ENCODE peak calls at places on chromosomes 13 and 19, in six cellular contexts. J is IMR-90, S is neuronal stem cell, U is mesenchymal stem cell, D is H1, P is trophoblast cell. B is an unnamed sample.

GRCh38 chr13:52112606-52113005 is 16.3 kb downstream of the NEK5 start:
- DNase-seq in J (no peak), S (no peak), U (no peak), D (no peak), P (no peak), B (no peak)

GRCh38 chr19:16290692-16291091 is 33.9 kb upstream of the KLF2 start:
- DNase-seq in J (no peak), S (no peak), U (no peak), D (no peak), P (no peak), B (no peak)

GRCh38 chr13:27194895-27195764 is 23.5 kb upstream of the USP12 start:
- DNase-seq in J (peak), S (peak), U (peak), D (no peak), P (peak), B (peak)

GRCh38 chr13:50840327-50840726 is 3.2 kb downstream of the DLEU7 start:
- DNase-seq in J (no peak), S (no peak), U (no peak), D (no peak), P (no peak), B (no peak)

GRCh38 chr13:51246411-51247298 is 24.5 kb downstream of the FAM124A start:
- DNase-seq in J (no peak), S (no peak), U (no peak), D (no peak), P (no peak), B (no peak)

GRCh38 chr13:79741006-79741405 is 260.1 kb downstream of the NDFIP2 start:
- DNase-seq in J (peak), S (no peak), U (peak), D (no peak), P (peak), B (peak)

GRCh38 chr19:7783991-7784421 is 21.0 kb downstream of the CLEC4M start:
- DNase-seq in J (peak), S (no peak), U (peak), D (no peak), P (peak), B (peak)

GRCh38 chr13:98839826-98840769 is 87.6 kb upstream of the SLC15A1 start:
- DNase-seq in J (peak), S (peak), U (peak), D (peak), P (peak), B (peak)

GRCh38 chr13:94674609-94675348 is 37.6 kb downstream of the SOX21 start:
- DNase-seq in J (peak), S (peak), U (peak), D (no peak), P (peak), B (peak)

GRCh38 chr13:60887711-60888110 is 490.7 kb downstream of the TDRD3 start:
- DNase-seq in J (no peak), S (no peak), U (no peak), D (no peak), P (no peak), B (no peak)

GRCh38 chr13:23922005-23922932 is 25.0 kb upstream of the C1QTNF9B start:
- DNase-seq in J (peak), S (no peak), U (no peak), D (no peak), P (no peak), B (peak)

GRCh38 chr13:39406688-39407087 is 196.3 kb downstream of the LHFPL6 start:
- DNase-seq in J (no peak), S (no peak), U (no peak), D (no peak), P (peak), B (peak)

GRCh38 chr13:21668665-21669599 is 1.9 kb upstream of the FGF9 start:
- DNase-seq in J (peak), S (peak), U (peak), D (no peak), P (peak), B (peak)

GRCh38 chr19:46896076-46896794 is 35.4 kb downstream of the ARHGAP35 start:
- DNase-seq in J (no peak), S (no peak), U (no peak), D (no peak), P (no peak), B (no peak)

GRCh38 chr13:28370448-28370847 is 124.5 kb downstream of the FLT1 start:
- DNase-seq in J (peak), S (no peak), U (peak), D (no peak), P (peak), B (no peak)

GRCh38 chr13:40172149-40172591 is 494.3 kb downstream of the FOXO1 start:
- DNase-seq in J (no peak), S (no peak), U (no peak), D (peak), P (no peak), B (peak)

GRCh38 chr19:40190891-40191835 is at the start of gene MAP3K10:
- DNase-seq in J (peak), S (peak), U (peak), D (no peak), P (peak), B (peak)

GRCh38 chr19:3708207-3708931 is at the start of gene TJP3:
- DNase-seq in J (peak), S (no peak), U (no peak), D (no peak), P (no peak), B (no peak)

GRCh38 chr19:38514812-38515633 is 81.5 kb downstream of the RYR1 start:
- DNase-seq in J (peak), S (peak), U (peak), D (peak), P (peak), B (peak)

GRCh38 chr19:10294368-10294697 is 4.6 kb downstream of the ICAM5 start:
- DNase-seq in J (no peak), S (no peak), U (no peak), D (no peak), P (no peak), B (peak)

GRCh38 chr19:10292789-10293636 is 3.3 kb downstream of the ICAM5 start:
- DNase-seq in J (no peak), S (no peak), U (no peak), D (no peak), P (peak), B (peak)

GRCh38 chr19:10295305-10295846 is 5.6 kb downstream of the ICAM5 start:
- DNase-seq in J (no peak), S (no peak), U (no peak), D (no peak), P (peak), B (peak)

GRCh38 chr19:10293637-10294367 is 4.0 kb downstream of the ICAM5 start:
- DNase-seq in J (no peak), S (no peak), U (no peak), D (no peak), P (no peak), B (no peak)

DNA sequence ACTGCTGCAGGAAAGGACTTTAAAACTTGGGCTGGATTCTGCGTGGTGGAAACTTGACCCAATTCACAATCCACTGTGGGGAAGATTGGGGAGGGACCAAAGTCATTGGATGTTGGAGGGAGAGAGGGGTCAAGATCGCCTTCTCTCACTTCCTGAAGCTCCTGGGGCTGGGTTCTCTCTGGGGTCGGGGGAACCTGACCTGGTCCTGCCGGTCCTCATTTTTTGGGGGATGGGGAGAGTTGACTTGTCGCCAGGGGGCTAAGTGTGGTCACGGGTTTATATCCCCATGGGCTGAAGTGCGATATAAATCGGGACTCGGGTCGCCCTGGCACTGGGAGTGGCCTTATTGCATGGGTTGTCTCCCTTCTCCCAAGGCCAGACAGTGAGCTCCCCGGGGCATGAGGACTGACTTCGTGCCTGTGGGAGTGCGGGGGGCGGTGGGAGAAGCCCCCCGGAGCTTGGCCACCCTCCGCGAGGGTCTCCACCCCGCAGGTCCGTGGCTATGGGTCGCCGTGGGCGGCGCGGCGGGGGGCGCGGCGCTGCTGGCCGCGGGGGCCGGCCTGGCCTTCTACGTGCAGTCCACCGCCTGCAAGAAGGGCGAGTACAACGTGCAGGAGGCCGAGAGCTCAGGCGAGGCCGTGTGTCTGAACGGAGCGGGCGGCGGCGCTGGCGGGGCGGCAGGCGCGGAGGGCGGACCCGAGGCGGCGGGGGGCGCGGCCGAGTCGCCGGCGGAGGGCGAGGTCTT is 6.3 kb downstream of the ICAM5 start:
- DNase-seq in J (no peak), S (no peak), U (no peak), D (no peak), P (no peak), B (peak)
- H3K4me3 ChIP-seq in J (no peak), S (no peak), U (no peak), D (peak), P (no peak), B (peak)

GRCh38 chr19:29571181-29571580 is 34.9 kb upstream of the POP4 start:
- DNase-seq in J (no peak), S (no peak), U (no peak), D (no peak), P (no peak), B (no peak)
- H4K8ac ChIP-seq in J (no peak), S (no peak), U (no peak), D (no peak), P (no peak), B (no peak)

DNA sequence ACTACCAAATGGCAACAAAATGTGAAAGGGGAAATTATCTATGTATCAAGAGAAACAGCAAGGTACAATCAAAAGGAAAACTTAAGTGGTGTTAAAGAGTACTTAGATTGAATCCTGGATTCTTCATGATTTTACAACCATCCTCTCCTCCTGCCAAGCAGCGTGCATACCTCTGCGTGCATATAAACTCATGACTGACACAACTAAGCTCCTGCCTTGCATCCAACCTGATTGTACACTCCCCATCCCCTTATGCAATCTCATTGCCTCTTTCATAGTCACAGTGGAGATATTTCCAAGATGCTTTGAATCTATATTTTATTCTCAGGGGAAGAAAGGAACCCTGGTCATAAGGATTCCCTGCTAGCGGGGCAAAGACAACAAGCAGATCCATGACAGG is 499.9 kb downstream of the KCTD12 start:
- DNase-seq in J (no peak), S (no peak), U (no peak), D (no peak), P (no peak), B (no peak)
- H3K4me3 ChIP-seq in J (no peak), S (no peak), U (no peak), D (no peak), P (no peak), B (no peak)

GRCh38 chr13:111505175-111505777 is 184.8 kb downstream of the TEX29 start:
- DNase-seq in J (no peak), S (peak), U (no peak), D (peak), P (no peak), B (peak)

GRCh38 chr13:111506131-111506530 is 185.7 kb downstream of the TEX29 start:
- DNase-seq in J (no peak), S (no peak), U (no peak), D (no peak), P (no peak), B (no peak)

GRCh38 chr13:111508902-111509509 is 188.6 kb downstream of the TEX29 start:
- DNase-seq in J (no peak), S (no peak), U (no peak), D (no peak), P (no peak), B (no peak)

GRCh38 chr13:111508164-111508870 is 187.9 kb downstream of the TEX29 start:
- DNase-seq in J (no peak), S (no peak), U (no peak), D (no peak), P (no peak), B (no peak)

GRCh38 chr13:111506621-111507020 is 186.2 kb downstream of the TEX29 start:
- DNase-seq in J (no peak), S (no peak), U (no peak), D (no peak), P (no peak), B (no peak)
- H4K8ac ChIP-seq in J (no peak), S (no peak), U (no peak), D (no peak), P (no peak), B (no peak)

GRCh38 chr13:73059460-73060250 is 850 bp downstream of the KLF5 start:
- DNase-seq in J (peak), S (peak), U (peak), D (no peak), P (peak), B (peak)

GRCh38 chr13:73062368-73062767 is 3.6 kb downstream of the KLF5 start:
- DNase-seq in J (no peak), S (no peak), U (no peak), D (no peak), P (peak), B (no peak)

GRCh38 chr13:73060251-73061160 is 1.7 kb downstream of the KLF5 start:
- DNase-seq in J (peak), S (peak), U (peak), D (no peak), P (peak), B (peak)

GRCh38 chr13:73063166-73063565 is 4.4 kb downstream of the KLF5 start:
- DNase-seq in J (no peak), S (no peak), U (no peak), D (no peak), P (peak), B (no peak)

GRCh38 chr13:73061478-73062275 is 2.9 kb downstream of the KLF5 start:
- DNase-seq in J (no peak), S (no peak), U (no peak), D (no peak), P (peak), B (peak)
- H3K4me3 ChIP-seq in J (no peak), S (no peak), U (no peak), D (no peak), P (no peak), B (no peak)

GRCh38 chr13:20395061-20395916 is 130.4 kb downstream of the CRYL1 start:
- DNase-seq in J (no peak), S (no peak), U (no peak), D (no peak), P (peak), B (no peak)

GRCh38 chr13:20392530-20392929 is 133.1 kb downstream of the CRYL1 start:
- DNase-seq in J (no peak), S (no peak), U (no peak), D (no peak), P (no peak), B (no peak)

GRCh38 chr13:20394506-20394905 is 131.2 kb downstream of the CRYL1 start:
- DNase-seq in J (no peak), S (no peak), U (no peak), D (no peak), P (no peak), B (no peak)

GRCh38 chr13:20391597-20392452 is 133.8 kb downstream of the CRYL1 start:
- DNase-seq in J (no peak), S (no peak), U (no peak), D (no peak), P (peak), B (peak)

GRCh38 chr13:20393273-20394235 is 132.1 kb downstream of the CRYL1 start:
- DNase-seq in J (no peak), S (no peak), U (no peak), D (no peak), P (no peak), B (no peak)
- H4K8ac ChIP-seq in J (no peak), S (no peak), U (no peak), D (no peak), P (no peak), B (no peak)

DNA sequence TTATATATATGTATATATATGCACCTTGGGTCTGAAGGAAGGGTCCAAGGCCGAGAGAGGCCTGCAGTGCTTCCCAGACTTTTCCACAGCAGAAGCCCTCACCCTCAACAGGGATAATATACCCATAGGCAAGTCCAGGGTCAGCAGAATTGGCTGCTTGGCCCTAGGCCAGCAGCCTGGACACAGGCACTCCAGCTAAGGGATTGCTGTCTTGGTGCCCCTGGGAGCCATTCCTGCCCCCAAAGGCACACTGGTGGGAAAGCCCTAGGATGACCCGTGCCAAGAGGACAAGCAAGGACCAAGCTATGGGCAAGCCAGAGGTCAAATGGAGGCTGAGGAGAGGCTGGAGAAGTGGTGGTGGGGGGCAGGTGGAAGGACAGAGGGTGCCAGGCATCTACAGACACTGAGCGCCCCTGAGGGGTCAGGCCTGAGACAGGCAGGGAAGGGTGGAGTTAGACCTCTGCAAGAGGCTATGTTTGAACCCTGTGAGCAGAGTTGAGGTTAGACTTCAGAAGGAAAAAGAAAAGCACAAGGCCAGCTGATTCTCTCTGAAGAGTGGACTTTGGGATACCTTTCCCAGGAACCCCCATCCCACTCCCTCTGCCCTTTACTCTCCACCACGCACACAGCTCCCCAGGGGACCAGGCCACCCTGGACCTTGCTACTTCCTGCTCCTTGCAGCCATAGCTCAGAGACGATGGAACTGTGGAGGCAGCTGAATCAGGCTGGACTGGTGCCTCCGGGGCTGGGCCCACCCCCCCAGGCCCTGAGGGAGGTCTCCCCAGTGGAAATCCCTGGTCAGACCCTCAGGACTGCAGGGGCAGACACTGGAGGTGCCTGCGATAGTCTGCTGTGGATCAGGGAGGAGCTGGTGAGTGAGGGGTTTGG is at the start of gene ERICH4:
- DNase-seq in J (no peak), S (no peak), U (no peak), D (no peak), P (no peak), B (no peak)
- H3K4me3 ChIP-seq in J (no peak), S (no peak), U (no peak), D (no peak), P (no peak), B (no peak)

DNA sequence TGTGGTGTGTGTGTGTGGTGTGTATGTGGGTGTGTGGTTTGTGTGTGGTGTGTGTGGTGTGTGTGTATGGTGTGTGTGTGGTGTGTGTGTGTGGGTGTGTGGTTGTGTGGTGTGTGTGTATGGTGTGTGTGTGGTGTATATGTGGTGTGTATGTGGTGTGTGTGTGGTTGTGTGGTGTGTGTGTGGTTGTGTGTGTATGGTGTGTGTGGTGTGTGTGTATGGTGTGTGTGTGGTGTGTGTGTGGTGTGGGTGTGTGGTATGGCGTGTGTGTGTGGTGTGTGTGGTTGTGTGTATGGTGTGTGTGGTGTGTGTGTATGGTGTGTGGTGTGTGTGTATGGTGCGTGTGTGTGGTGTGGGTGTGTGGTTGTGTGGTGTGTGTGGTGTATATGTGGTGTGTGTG is 8.7 kb downstream of the SHISA7 start:
- DNase-seq in J (no peak), S (no peak), U (no peak), D (no peak), P (no peak), B (no peak)
- H4K8ac ChIP-seq in J (no peak), S (peak), U (no peak), D (no peak), P (no peak), B (no peak)

DNA sequence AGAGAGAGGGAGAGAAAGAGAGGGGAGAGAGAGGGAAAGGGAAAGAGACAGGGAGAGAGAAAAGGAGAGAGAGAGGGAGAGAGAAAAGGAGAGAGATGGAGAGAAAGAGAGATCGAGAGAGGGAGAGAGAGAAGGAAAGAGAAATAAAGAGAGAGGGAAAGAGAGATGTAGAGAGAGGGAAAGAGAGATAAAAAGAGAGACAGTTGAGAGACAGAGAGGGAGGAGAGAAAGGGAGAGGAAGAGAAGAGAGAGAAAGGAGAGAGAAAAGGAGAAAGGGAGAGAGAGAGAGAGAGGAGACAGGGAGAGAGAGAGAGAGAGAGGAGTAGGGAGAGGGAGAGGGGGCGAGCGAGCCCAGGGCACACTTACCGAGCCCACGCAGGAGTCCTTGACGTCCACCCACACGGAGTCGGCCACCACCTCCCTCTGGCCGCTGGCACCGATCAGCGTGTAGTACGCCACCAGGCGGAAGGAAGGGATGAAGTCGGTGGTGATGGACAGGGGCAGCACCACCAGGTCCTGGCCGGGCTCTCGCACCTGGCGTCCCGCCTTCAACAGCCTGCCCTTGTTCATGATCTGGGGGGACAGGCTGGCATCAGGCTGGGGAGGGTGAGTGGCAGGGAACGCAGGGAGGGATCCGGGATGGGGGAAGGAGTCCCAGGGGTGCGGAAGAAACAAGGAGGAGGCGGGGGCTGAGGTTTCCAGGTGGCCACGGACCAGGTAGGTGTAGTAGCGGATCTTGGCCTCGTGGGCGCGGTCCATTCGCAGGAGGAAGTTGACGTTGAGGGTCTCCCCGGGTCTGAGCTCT is 10.0 kb downstream of the C3 start:
- DNase-seq in J (no peak), S (no peak), U (no peak), D (no peak), P (no peak), B (peak)
- H3K4me3 ChIP-seq in J (no peak), S (no peak), U (peak), D (peak), P (no peak), B (no peak)

B was measured in mesendoderm.